ENCODE peak calls at places on chromosomes 12 and 14, in eight cellular contexts. J is AG04450, H is uterus, E is A549, C is body of pancreas, P is lower leg skin, L is mesendoderm, F is GM23248. K is an unnamed sample.

GRCh38 chr12:70393787-70394519 is 27.9 kb downstream of the KCNMB4 start:
- DNase-seq in J (no peak), H (no peak), E (no peak), C (no peak), P (no peak), L (no peak), F (peak), K (peak)

GRCh38 chr12:64621257-64621942 is 11.1 kb downstream of the RASSF3 start:
- DNase-seq in J (peak), H (peak), E (no peak), C (no peak), P (peak), L (no peak), F (peak), K (peak)

GRCh38 chr14:88551094-88551870 is 3.5 kb downstream of the PTPN21 start:
- DNase-seq in J (peak), H (peak), E (peak), C (peak), P (peak), L (peak), F (peak), K (peak)

GRCh38 chr14:68785817-68786490 is 6.9 kb downstream of the ZFP36L1 start:
- DNase-seq in J (no peak), H (no peak), E (peak), C (peak), P (peak), L (peak), F (peak), K (peak)

GRCh38 chr12:91355150-91356006 is 172.8 kb upstream of the DCN start:
- DNase-seq in J (peak), H (peak), E (peak), C (peak), P (peak), L (peak), F (peak), K (peak)

GRCh38 chr12:121223283-121223946 is 13.5 kb downstream of the P2RX4 start:
- DNase-seq in J (no peak), H (no peak), E (no peak), C (peak), P (no peak), L (peak), F (no peak), K (no peak)

GRCh38 chr12:50006754-50007442 is 18.4 kb downstream of the RACGAP1 start:
- DNase-seq in J (no peak), H (no peak), E (no peak), C (no peak), P (no peak), L (no peak), F (peak), K (peak)

GRCh38 chr12:52175411-52176350 is 16.1 kb downstream of the KRT80 start:
- DNase-seq in J (no peak), H (no peak), E (no peak), C (no peak), P (no peak), L (no peak), F (no peak), K (no peak)

GRCh38 chr12:52004042-52004648 is 2.6 kb upstream of the TAMALIN start:
- DNase-seq in J (no peak), H (peak), E (peak), C (peak), P (no peak), L (peak), F (peak), K (peak)

GRCh38 chr14:33676135-33676566 is 274.7 kb downstream of the EGLN3 start:
- DNase-seq in J (no peak), H (no peak), E (peak), C (peak), P (no peak), L (peak), F (peak), K (peak)

GRCh38 chr12:123062682-123063426 is 82.4 kb downstream of the ARL6IP4 start:
- DNase-seq in J (no peak), H (no peak), E (peak), C (peak), P (no peak), L (no peak), F (peak), K (peak)

GRCh38 chr14:101713641-101714349 is 47.7 kb upstream of the PPP2R5C start:
- DNase-seq in J (no peak), H (no peak), E (no peak), C (no peak), P (no peak), L (no peak), F (no peak), K (no peak)

GRCh38 chr14:89027097-89027740 is 202.8 kb downstream of the TTC8 start:
- DNase-seq in J (no peak), H (peak), E (peak), C (peak), P (peak), L (peak), F (peak), K (peak)

GRCh38 chr12:3602488-3602887 is 111.5 kb downstream of the PRMT8 start:
- DNase-seq in J (no peak), H (no peak), E (no peak), C (no peak), P (no peak), L (peak), F (no peak), K (no peak)

GRCh38 chr12:120614873-120615272 is 25.6 kb upstream of the CABP1 start:
- DNase-seq in J (no peak), H (no peak), E (no peak), C (no peak), P (no peak), L (no peak), F (no peak), K (no peak)

GRCh38 chr14:96508900-96509299 is 6.7 kb downstream of the PAPOLA start:
- DNase-seq in J (no peak), H (no peak), E (no peak), C (no peak), P (no peak), L (no peak), F (no peak), K (no peak)

GRCh38 chr14:91303091-91303923 is 58.8 kb upstream of the GPR68 start:
- DNase-seq in J (no peak), H (no peak), E (peak), C (peak), P (no peak), L (peak), F (peak), K (no peak)

GRCh38 chr14:54356172-54356571 is 40.6 kb upstream of the CDKN3 start:
- DNase-seq in J (no peak), H (no peak), E (no peak), C (no peak), P (no peak), L (no peak), F (no peak), K (no peak)

GRCh38 chr12:113302925-113303640 is 31.8 kb downstream of the SLC8B1 start:
- DNase-seq in J (no peak), H (no peak), E (no peak), C (no peak), P (no peak), L (peak), F (no peak), K (no peak)

GRCh38 chr12:50088577-50089335 is 3.6 kb downstream of the SMARCD1 start:
- DNase-seq in J (no peak), H (no peak), E (peak), C (peak), P (no peak), L (peak), F (peak), K (peak)

GRCh38 chr14:32764131-32764530 is 174.5 kb upstream of the NPAS3 start:
- DNase-seq in J (no peak), H (no peak), E (no peak), C (no peak), P (no peak), L (no peak), F (peak), K (no peak)

GRCh38 chr12:68159681-68160304 is at the start of gene IFNG:
- DNase-seq in J (no peak), H (no peak), E (no peak), C (no peak), P (no peak), L (peak), F (no peak), K (no peak)

GRCh38 chr14:103207038-103207403 is 83.8 kb downstream of the TNFAIP2 start:
- DNase-seq in J (no peak), H (peak), E (no peak), C (peak), P (peak), L (peak), F (peak), K (peak)

GRCh38 chr12:43057561-43057960 is 468.0 kb upstream of the PRICKLE1 start:
- DNase-seq in J (no peak), H (no peak), E (no peak), C (no peak), P (no peak), L (no peak), F (peak), K (no peak)

GRCh38 chr12:119728437-119728730 is 60.5 kb downstream of the PRKAB1 start:
- DNase-seq in J (no peak), H (no peak), E (no peak), C (no peak), P (no peak), L (no peak), F (no peak), K (peak)

GRCh38 chr12:85835810-85836715 is at the start of gene RASSF9:
- DNase-seq in J (peak), H (peak), E (no peak), C (peak), P (peak), L (peak), F (peak), K (peak)

GRCh38 chr14:100077441-100077840 is 12.2 kb downstream of the EVL start:
- DNase-seq in J (no peak), H (no peak), E (no peak), C (no peak), P (peak), L (no peak), F (no peak), K (no peak)

GRCh38 chr12:25764892-25765291 is 193.6 kb upstream of the RASSF8 start:
- DNase-seq in J (no peak), H (no peak), E (no peak), C (no peak), P (no peak), L (no peak), F (no peak), K (peak)

DNA sequence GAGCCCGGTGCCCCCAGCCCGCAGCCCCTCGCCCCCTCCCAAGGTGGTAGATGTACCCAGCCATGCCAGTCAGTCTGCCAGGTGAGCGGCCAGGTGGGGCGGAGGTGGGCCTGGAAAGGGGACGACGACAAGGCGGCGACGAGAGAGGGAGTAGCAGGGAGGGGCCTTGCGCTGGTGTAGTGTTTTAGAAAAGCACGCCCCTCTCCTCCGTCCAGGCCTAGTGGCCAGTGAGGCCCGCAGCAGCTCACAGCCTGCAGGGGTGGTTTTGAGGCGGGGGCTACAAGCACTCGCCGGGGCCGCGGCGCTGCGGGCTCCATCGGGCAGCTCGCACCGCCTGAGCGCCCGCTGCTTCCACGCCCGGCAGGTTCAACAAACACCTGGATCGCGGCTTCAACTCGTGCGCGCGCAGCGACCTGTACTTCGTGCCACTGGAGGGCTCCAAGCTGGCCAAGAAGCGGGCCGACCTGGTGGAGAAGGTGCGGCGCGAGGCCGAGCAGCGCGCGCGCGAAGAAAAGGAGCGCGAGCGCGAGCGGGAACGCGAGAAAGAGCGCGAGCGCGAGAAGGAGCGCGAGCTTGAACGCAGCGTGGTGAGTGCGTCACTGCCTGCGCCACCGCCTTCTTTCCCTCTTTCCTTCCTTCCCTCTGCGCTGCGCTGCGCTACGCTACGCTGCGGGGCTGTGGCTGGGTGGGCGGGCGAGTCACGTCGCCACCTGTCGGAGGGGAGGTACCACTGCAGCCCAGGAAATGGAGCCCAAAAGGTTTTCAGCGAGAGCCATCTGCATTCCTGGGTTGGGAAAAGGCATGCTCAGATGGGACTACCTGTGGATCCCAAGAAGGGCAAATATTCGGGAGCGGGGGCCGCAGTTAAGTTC is 5.9 kb upstream of the RNU7-1 start:
- DNase-seq in J (peak), H (peak), E (peak), C (peak), P (peak), L (peak), F (peak), K (peak)
- H3K4me3 ChIP-seq in J (peak), H (peak), E (peak), C (peak), P (peak), L (peak), F (peak), K (peak)

DNA sequence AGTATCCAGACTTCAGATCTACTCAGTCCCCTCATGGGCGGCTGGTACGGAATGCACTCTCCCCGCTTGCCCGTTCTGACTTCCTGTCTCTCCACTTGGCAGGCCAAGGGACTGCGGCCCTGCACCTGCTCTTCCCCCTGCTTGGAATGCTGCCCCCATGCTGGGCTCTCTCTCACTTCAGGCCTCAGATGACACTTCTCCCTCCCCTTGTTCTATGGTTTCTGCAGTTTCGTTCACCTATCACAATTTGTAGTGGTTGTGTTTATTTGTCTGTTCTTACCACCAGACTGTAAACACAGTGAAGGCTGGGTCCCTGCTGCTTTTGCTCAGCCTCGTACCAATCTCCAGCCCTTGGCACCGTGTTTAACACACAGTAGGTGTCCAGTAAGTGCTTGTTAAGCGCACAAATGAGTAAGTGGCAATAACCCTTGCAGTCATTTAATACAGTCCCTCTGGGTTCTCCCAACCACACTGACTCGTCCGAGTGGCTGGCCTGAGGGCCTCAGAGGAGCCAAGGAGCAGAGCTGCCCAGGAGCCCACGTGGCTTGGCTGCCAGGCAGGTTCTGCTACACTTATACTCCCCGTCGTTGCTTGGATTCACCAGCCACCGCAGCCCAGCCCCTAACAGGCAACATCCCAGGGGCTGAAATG is 11.8 kb downstream of the SLC6A12 start:
- DNase-seq in J (no peak), H (no peak), E (no peak), C (no peak), P (no peak), L (peak), F (no peak), K (no peak)
- H3K4me3 ChIP-seq in J (no peak), H (no peak), E (no peak), C (no peak), P (no peak), L (no peak), F (no peak), K (no peak)

GRCh38 chr12:14962797-14963196 is 1.4 kb upstream of the ARHGDIB start:
- DNase-seq in J (no peak), H (no peak), E (no peak), C (no peak), P (no peak), L (no peak), F (no peak), K (no peak)

GRCh38 chr12:14959916-14960315 is 1.5 kb downstream of the ARHGDIB start:
- DNase-seq in J (no peak), H (no peak), E (no peak), C (no peak), P (no peak), L (no peak), F (no peak), K (no peak)

GRCh38 chr12:14960548-14961465 is 594 bp downstream of the ARHGDIB start:
- DNase-seq in J (no peak), H (no peak), E (no peak), C (peak), P (no peak), L (no peak), F (peak), K (peak)

GRCh38 chr12:14962180-14962579 is 779 bp upstream of the ARHGDIB start:
- DNase-seq in J (no peak), H (no peak), E (no peak), C (no peak), P (no peak), L (no peak), F (no peak), K (no peak)

DNA sequence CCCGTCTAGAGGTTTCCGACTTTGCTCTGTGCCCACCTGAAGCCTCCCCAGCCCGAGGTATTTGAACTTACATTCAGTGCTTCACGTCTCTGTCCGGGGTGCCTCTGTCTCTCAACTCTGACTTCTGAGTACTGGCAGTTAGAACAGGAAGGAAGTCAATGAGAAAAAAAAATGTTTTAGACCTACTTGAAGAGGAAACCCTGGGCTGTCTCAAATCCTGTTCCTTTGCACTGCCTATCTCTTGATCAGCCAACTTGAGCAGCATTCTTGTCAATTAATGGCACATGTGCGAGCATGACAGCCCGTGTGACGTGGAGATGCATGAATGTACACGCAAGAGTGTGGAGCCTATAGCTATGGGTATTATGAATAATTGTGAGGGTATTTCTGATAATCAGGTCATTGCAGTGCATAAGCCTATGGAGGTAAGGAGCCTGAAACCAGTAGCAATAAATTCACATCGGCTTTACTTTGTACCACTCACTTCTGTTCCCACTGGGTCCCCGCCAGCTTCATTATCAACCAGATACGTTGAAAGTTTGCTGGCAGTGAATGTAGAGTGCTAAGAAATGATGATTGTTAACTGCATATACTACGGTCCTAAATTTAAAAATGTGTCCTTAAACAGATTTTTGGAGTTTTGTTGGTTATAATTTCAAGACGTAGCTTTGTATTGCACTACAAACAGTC is at the start of gene ARHGDIB:
- DNase-seq in J (no peak), H (no peak), E (no peak), C (peak), P (peak), L (no peak), F (peak), K (no peak)
- H3K4me3 ChIP-seq in J (no peak), H (peak), E (no peak), C (no peak), P (peak), L (no peak), F (peak), K (peak)

DNA sequence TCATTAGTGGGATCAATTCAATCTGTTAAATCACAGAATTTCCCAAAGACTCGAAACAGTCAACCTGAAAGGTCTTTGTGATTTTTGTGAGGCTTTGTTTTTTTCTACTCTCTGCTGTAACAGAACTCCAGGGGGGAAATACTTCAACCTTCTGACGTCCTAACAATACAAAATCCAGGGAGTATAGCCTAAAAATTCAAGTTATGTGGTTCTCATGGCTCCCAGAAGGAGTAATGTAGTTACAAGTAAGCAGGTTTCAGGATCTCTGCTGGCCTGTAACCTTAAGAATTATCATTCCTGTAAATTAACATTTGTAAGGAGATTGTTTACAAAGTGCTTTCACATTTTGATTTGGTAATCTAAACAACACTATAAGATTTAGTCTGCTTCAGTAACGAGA is 39.9 kb downstream of the VEZT start:
- DNase-seq in J (peak), H (no peak), E (no peak), C (no peak), P (no peak), L (peak), F (no peak), K (no peak)
- H3K4me3 ChIP-seq in J (no peak), H (no peak), E (no peak), C (no peak), P (no peak), L (no peak), F (no peak), K (no peak)

DNA sequence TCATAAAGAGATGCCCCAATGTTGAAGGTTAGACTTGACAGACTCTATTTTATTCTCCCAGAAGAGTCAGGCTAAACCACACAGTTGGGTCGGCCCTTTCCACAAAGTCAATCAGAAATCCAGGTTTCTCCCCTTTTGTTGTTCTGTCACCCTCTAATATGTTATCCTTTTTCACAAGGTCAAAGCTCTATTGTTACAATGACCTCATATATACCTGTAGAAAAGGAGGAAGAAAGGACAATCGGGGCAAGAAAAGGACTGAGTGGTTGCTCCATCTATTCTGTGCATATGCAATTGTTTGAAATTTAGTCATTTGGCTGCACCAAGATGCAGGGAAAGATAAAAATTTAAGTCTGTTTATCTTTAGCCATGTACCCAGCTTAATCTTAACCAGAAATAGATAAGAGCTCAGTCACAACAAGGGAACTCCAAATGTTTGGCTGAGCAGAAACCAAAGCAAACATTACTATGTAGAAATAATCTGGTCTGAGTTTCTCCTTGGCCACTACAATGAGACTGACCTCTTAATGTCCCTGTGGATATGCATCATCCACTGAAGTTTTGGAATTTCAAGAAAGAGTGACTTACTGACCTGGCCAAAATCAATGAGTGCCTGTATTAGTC is 503.7 kb downstream of the GALC start:
- DNase-seq in J (no peak), H (no peak), E (no peak), C (no peak), P (no peak), L (peak), F (no peak), K (peak)
- H3K4me3 ChIP-seq in J (no peak), H (no peak), E (no peak), C (no peak), P (no peak), L (no peak), F (no peak), K (no peak)

GRCh38 chr12:95212576-95212975 is 4.7 kb downstream of the FGD6 start:
- DNase-seq in J (no peak), H (no peak), E (no peak), C (no peak), P (no peak), L (no peak), F (peak), K (no peak)
- H3K4me3 ChIP-seq in J (no peak), H (no peak), E (peak), C (no peak), P (no peak), L (no peak), F (no peak), K (no peak)

GRCh38 chr12:238116-238515 is 24.2 kb upstream of the SLC6A12 start:
- DNase-seq in J (no peak), H (no peak), E (no peak), C (no peak), P (peak), L (no peak), F (no peak), K (no peak)
- H3K4me3 ChIP-seq in J (no peak), H (no peak), E (no peak), C (no peak), P (no peak), L (no peak), F (no peak), K (no peak)